ENCODE peak calls at places on chromosomes 3 and 15, in six cellular contexts. U is endodermal cell, C is mesenchymal stem cell, K is mesendoderm, E is heart left ventricle, P is AG04449. T is an unnamed sample.

GRCh38 chr15:90829942-90830440 is 38.4 kb upstream of the FURIN start:
- DNase-seq in U (no peak), C (no peak), K (no peak), E (no peak), P (no peak), T (no peak)

GRCh38 chr3:53235545-53235944 is 20.3 kb downstream of the TKT start:
- DNase-seq in U (no peak), C (no peak), K (no peak), E (no peak), P (no peak), T (no peak)

GRCh38 chr15:85718271-85718971 is 76.3 kb downstream of the KLHL25 start:
- DNase-seq in U (no peak), C (no peak), K (no peak), E (no peak), P (no peak), T (no peak)

GRCh38 chr3:48135773-48136495 is 52.3 kb downstream of the CDC25A start:
- DNase-seq in U (no peak), C (no peak), K (no peak), E (no peak), P (no peak), T (no peak)

GRCh38 chr3:10263549-10264363 is 15.5 kb downstream of the TATDN2 start:
- DNase-seq in U (peak), C (peak), K (peak), E (no peak), P (no peak), T (peak)

GRCh38 chr3:184874709-184875644 is 63.0 kb downstream of the VPS8 start:
- DNase-seq in U (peak), C (peak), K (peak), E (no peak), P (no peak), T (peak)

GRCh38 chr3:196965804-196966173 is 2.8 kb downstream of the PIGZ start:
- DNase-seq in U (no peak), C (no peak), K (no peak), E (no peak), P (no peak), T (no peak)

GRCh38 chr3:159844801-159845261 is 143.8 kb upstream of the IL12A start:
- DNase-seq in U (no peak), C (peak), K (no peak), E (no peak), P (no peak), T (no peak)

GRCh38 chr3:140219923-140220452 is 285.0 kb downstream of the CLSTN2 start:
- DNase-seq in U (peak), C (no peak), K (peak), E (no peak), P (no peak), T (peak)

GRCh38 chr3:134057006-134057832 is 27.5 kb upstream of the SLCO2A1 start:
- DNase-seq in U (peak), C (peak), K (no peak), E (no peak), P (no peak), T (no peak)

GRCh38 chr3:150917941-150918340 is 12.7 kb upstream of the MINDY4B start:
- DNase-seq in U (no peak), C (no peak), K (peak), E (no peak), P (no peak), T (peak)

GRCh38 chr3:71185733-71186455 is 397.6 kb downstream of the FOXP1 start:
- DNase-seq in U (no peak), C (peak), K (no peak), E (no peak), P (no peak), T (peak)

GRCh38 chr3:101732240-101732641 is 7.8 kb downstream of the CEP97 start:
- DNase-seq in U (no peak), C (no peak), K (no peak), E (no peak), P (no peak), T (no peak)

GRCh38 chr15:63155486-63155885 is 1.8 kb downstream of the RPS27L start:
- DNase-seq in U (no peak), C (no peak), K (no peak), E (no peak), P (no peak), T (no peak)

GRCh38 chr3:158097141-158097540 is 9.1 kb downstream of the SHOX2 start:
- DNase-seq in U (no peak), C (no peak), K (no peak), E (no peak), P (no peak), T (no peak)

GRCh38 chr15:69853572-69853971 is 244.1 kb downstream of the TLE3 start:
- DNase-seq in U (peak), C (peak), K (peak), E (no peak), P (peak), T (peak)

GRCh38 chr3:51245871-51246270 is 139.2 kb upstream of the MANF start:
- DNase-seq in U (no peak), C (no peak), K (no peak), E (no peak), P (no peak), T (no peak)

GRCh38 chr3:10421996-10422395 is 83.4 kb downstream of the ATP2B2 start:
- DNase-seq in U (no peak), C (no peak), K (no peak), E (no peak), P (no peak), T (no peak)

GRCh38 chr15:61199681-61200080 is 29.4 kb downstream of the RORA start:
- DNase-seq in U (peak), C (no peak), K (peak), E (no peak), P (no peak), T (no peak)

GRCh38 chr15:61206767-61207166 is 22.3 kb downstream of the RORA start:
- DNase-seq in U (no peak), C (no peak), K (peak), E (no peak), P (no peak), T (no peak)

GRCh38 chr15:61200626-61201025 is 28.5 kb downstream of the RORA start:
- DNase-seq in U (peak), C (no peak), K (no peak), E (no peak), P (no peak), T (no peak)

GRCh38 chr15:61201322-61201721 is 27.8 kb downstream of the RORA start:
- DNase-seq in U (no peak), C (no peak), K (no peak), E (no peak), P (no peak), T (no peak)

GRCh38 chr15:61205427-61205826 is 23.7 kb downstream of the RORA start:
- DNase-seq in U (no peak), C (no peak), K (no peak), E (no peak), P (no peak), T (no peak)
- H3K4me3 ChIP-seq in U (no peak), C (peak), K (no peak), E (peak), P (no peak), T (no peak)

GRCh38 chr3:111872948-111873347 is 13.9 kb downstream of the PHLDB2 start:
- DNase-seq in U (no peak), C (no peak), K (no peak), E (no peak), P (no peak), T (no peak)
- H3K4me3 ChIP-seq in U (no peak), C (no peak), K (no peak), E (no peak), P (no peak), T (no peak)

DNA sequence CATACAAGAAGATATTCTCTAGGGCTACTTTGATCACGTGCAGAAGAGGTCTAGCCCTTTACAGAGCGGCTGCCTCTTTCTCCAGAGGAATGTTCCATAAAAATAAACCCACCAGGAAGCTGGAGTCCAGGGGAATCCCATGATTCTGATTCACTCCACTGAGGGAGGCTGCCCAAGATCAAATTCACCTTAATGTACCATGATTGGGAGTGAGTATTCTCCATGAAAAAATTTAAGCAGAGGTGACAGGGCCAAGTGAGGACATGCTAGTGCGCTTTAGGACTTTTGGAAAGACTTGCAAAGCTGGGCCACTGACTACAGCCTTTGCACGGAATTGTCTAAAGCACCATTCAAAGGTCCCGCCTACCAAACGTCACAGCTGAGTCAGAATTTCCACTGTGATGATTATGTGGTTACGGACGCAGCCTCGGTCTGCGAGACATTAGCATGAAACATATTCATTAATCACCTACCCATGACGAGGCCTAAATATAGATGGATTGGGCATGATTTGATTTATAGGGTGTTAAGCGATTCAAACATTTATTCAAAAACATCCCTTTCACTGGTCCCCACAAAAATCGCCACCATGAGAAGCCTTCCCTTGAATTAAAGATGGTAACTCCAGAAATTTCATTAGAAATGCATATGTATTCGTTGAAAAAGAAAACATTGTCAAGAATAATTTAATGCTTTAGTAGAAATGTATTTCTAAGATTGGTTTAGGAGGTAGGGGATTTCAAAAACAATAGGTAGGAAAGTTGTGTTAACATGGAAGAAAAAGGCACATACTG is 152.6 kb downstream of the GREM1 start:
- DNase-seq in U (no peak), C (peak), K (no peak), E (no peak), P (peak), T (peak)
- H3K4me3 ChIP-seq in U (no peak), C (no peak), K (no peak), E (no peak), P (no peak), T (no peak)

DNA sequence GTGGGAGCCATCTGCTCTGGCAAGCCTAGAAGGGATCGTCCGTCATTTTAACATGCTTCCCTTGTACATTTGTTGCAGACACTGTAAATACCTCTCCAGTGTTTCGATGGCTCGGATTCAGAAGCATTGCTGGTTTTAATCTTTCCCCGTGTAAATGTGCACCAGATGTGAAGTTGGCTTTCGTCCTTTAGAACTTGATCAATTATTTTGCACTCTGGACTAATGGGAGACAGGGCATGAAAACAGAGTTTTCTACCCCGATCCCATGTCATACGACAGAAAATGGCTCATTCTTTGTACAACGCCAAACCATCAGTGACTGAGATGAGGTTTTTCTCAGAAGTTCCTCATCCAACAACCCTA is 8.7 kb upstream of the KLF13 start:
- DNase-seq in U (no peak), C (no peak), K (no peak), E (no peak), P (no peak), T (no peak)
- H3K4me3 ChIP-seq in U (no peak), C (peak), K (no peak), E (no peak), P (no peak), T (no peak)

T was measured in A673.